ENCODE peak calls at places on chromosome 12, in ten cellular contexts. D, M, Q, S, G, B, J, W, N and U are unnamed samples.
A peak's percentile ranks its signal among the peaks of the same experiment; 100 is the strongest.

GRCh38 chr12:15644700-15645099 is 144.5 kb downstream of the EPS8 start:
- DNase-seq in M (no peak), N (no peak), D (peak; percentile 44), G (no peak), B (no peak), W (no peak), Q (no peak), S (no peak), J (no peak), U (no peak)

GRCh38 chr12:2312156-2312555 is 259.4 kb downstream of the CACNA1C start:
- DNase-seq in J (no peak), S (no peak), M (no peak), W (no peak), Q (no peak), G (no peak), D (no peak), B (no peak), N (no peak), U (no peak)

GRCh38 chr12:14167005-14167628 is 185.7 kb upstream of the GRIN2B start:
- DNase-seq in Q (peak; percentile 47), G (peak; percentile 61), S (no peak), W (no peak), B (peak; percentile 17), M (no peak), N (peak; percentile 54), J (no peak), D (peak; percentile 80), U (peak; percentile 71)

GRCh38 chr12:7060353-7060954 is at the start of gene C1S:
- DNase-seq in G (peak; percentile 83), B (no peak), M (no peak), S (no peak), W (peak; percentile 87), D (peak; percentile 98), N (no peak), J (no peak), Q (peak; percentile 81), U (peak; percentile 58)

GRCh38 chr12:49231881-49232650 is 32.8 kb upstream of the TUBA1C start:
- DNase-seq in G (no peak), S (no peak), M (no peak), N (no peak), W (no peak), D (no peak), J (no peak), B (no peak), Q (peak; percentile 49), U (peak; percentile 28)

GRCh38 chr12:106722854-106723253 is 51.6 kb upstream of the RIC8B start:
- DNase-seq in Q (no peak), J (no peak), D (no peak), N (no peak), S (no peak), B (no peak), M (no peak), G (no peak), W (no peak), U (no peak)

GRCh38 chr12:105485321-105485910 is 154.9 kb downstream of the C12orf75 start:
- DNase-seq in J (no peak), M (no peak), Q (peak; percentile 54), N (no peak), G (peak; percentile 88), D (peak; percentile 20), W (no peak), B (no peak), S (no peak), U (no peak)

GRCh38 chr12:132771126-132771838 is 9.7 kb upstream of the ANKLE2 start:
- DNase-seq in M (no peak), B (no peak), N (no peak), G (no peak), Q (no peak), S (no peak), J (no peak), W (no peak), D (peak; percentile 15), U (no peak)

GRCh38 chr12:52395761-52396434 is 10.2 kb downstream of the KRT82 start:
- DNase-seq in S (no peak), G (peak; percentile 57), B (no peak), J (no peak), W (no peak), Q (peak; percentile 45), D (peak; percentile 58), N (no peak), M (no peak), U (no peak)

GRCh38 chr12:65728913-65729793 is 95.1 kb upstream of the HMGA2 start:
- DNase-seq in D (peak; percentile 55), M (no peak), Q (no peak), G (peak; percentile 37), S (no peak), B (no peak), J (no peak), W (no peak), N (no peak), U (no peak)

GRCh38 chr12:54420766-54421144 is 1.7 kb upstream of the ITGA5 start:
- DNase-seq in S (no peak), G (no peak), B (no peak), Q (no peak), M (no peak), D (no peak), W (no peak), J (no peak), N (no peak), U (no peak)

GRCh38 chr12:49917126-49917787 is 13.6 kb upstream of the FAIM2 start:
- DNase-seq in B (no peak), S (no peak), Q (no peak), N (no peak), J (no peak), D (no peak), W (no peak), M (no peak), G (no peak), U (no peak)

GRCh38 chr12:124586756-124587155 is 19.3 kb upstream of the NCOR2 start:
- DNase-seq in M (no peak), G (no peak), Q (no peak), D (no peak), J (no peak), N (no peak), W (no peak), S (no peak), B (peak; percentile 61), U (no peak)

GRCh38 chr12:3036901-3037600 is 40.1 kb upstream of the TSPAN9 start:
- DNase-seq in S (no peak), B (no peak), Q (no peak), M (no peak), J (no peak), W (no peak), D (no peak), G (no peak), N (no peak), U (no peak)

GRCh38 chr12:57816855-57817151 is 1.7 kb downstream of the AVIL start:
- DNase-seq in Q (peak; percentile 56), N (no peak), D (no peak), J (no peak), W (no peak), G (no peak), S (no peak), M (no peak), B (no peak), U (no peak)

GRCh38 chr12:128682542-128683315 is 141.0 kb downstream of the SLC15A4 start:
- DNase-seq in Q (no peak), W (no peak), N (no peak), S (no peak), G (no peak), B (no peak), M (no peak), J (no peak), D (no peak), U (no peak)

GRCh38 chr12:100026241-100026640 is 41.5 kb upstream of the ANKS1B start:
- DNase-seq in Q (no peak), B (no peak), N (no peak), J (no peak), S (no peak), D (peak; percentile 33), W (no peak), G (no peak), M (no peak), U (no peak)

GRCh38 chr12:109719123-109720022 is 5.7 kb downstream of the FAM222A start:
- DNase-seq in B (no peak), N (no peak), J (no peak), S (no peak), Q (no peak), D (peak; percentile 22), G (peak; percentile 27), M (no peak), W (no peak), U (no peak)

GRCh38 chr12:26465419-26466097 is 270.2 kb downstream of the SSPN start:
- DNase-seq in Q (no peak), G (no peak), W (no peak), N (peak; percentile 21), S (no peak), D (peak; percentile 6), J (no peak), M (no peak), B (no peak), U (peak; percentile 52)

GRCh38 chr12:132356686-132357622 is 27.6 kb upstream of the GALNT9 start:
- DNase-seq in S (peak; percentile 78), D (peak; percentile 54), J (no peak), B (no peak), M (no peak), W (peak; percentile 27), N (no peak), Q (peak; percentile 50), G (peak; percentile 83), U (peak; percentile 74)

GRCh38 chr12:124952295-124952694 is 36.6 kb downstream of the DHX37 start:
- DNase-seq in Q (no peak), M (no peak), J (no peak), G (no peak), B (no peak), S (no peak), N (no peak), W (no peak), D (no peak), U (no peak)

GRCh38 chr12:108046633-108047032 is 82.5 kb upstream of the WSCD2 start:
- DNase-seq in S (no peak), N (no peak), G (no peak), W (no peak), D (no peak), M (no peak), J (no peak), B (no peak), Q (peak; percentile 16), U (no peak)

GRCh38 chr12:62844915-62845314 is 90.0 kb downstream of the PPM1H start:
- DNase-seq in Q (no peak), N (no peak), B (no peak), D (no peak), M (no peak), S (no peak), G (no peak), W (no peak), J (no peak), U (no peak)

GRCh38 chr12:53049582-53050318 is at the start of gene TNS2:
- DNase-seq in M (no peak), G (peak; percentile 64), D (peak; percentile 57), N (peak; percentile 46), J (no peak), S (peak; percentile 17), Q (peak; percentile 85), B (no peak), W (peak; percentile 65), U (peak; percentile 42)

GRCh38 chr12:132046561-132046960 is 96.8 kb downstream of the EP400 start:
- DNase-seq in Q (no peak), D (peak; percentile 97), B (no peak), N (no peak), M (no peak), W (no peak), G (peak; percentile 20), S (no peak), J (no peak), U (no peak)

GRCh38 chr12:132803125-132803524 is 25.5 kb downstream of the GOLGA3 start:
- DNase-seq in W (no peak), J (no peak), M (no peak), N (no peak), Q (no peak), G (no peak), D (no peak), S (no peak), B (no peak), U (no peak)

GRCh38 chr12:52252728-52253328 is 19.8 kb downstream of the KRT7 start:
- DNase-seq in W (no peak), D (no peak), M (no peak), N (no peak), B (no peak), J (no peak), S (no peak), Q (no peak), G (peak; percentile 91), U (no peak)

GRCh38 chr12:131683266-131684014 is 27.4 kb upstream of the SFSWAP start:
- DNase-seq in D (no peak), G (no peak), Q (no peak), W (no peak), N (no peak), B (no peak), M (no peak), S (no peak), J (no peak), U (no peak)